ENCODE peak calls at places on chromosomes 5 and 9, in five cellular contexts. One of them, this sample, is unnamed.

GRCh38 chr5:106959447-106959846 is 711.3 kb downstream of the EFNA5 start:
- DNase-seq in choroid plexus epithelial cell: no peak
- DNase-seq in fibroblast of the aortic adventitia: no peak
- DNase-seq in GM06990: no peak
- DNase-seq in IMR-90: no peak
- DNase-seq in this sample: no peak

GRCh38 chr5:130994496-130995253 is 170.4 kb downstream of the HINT1 start:
- DNase-seq in IMR-90: no peak
- DNase-seq in fibroblast of the aortic adventitia: no peak
- DNase-seq in choroid plexus epithelial cell: no peak
- DNase-seq in GM06990: no peak
- DNase-seq in this sample: no peak

GRCh38 chr5:73104326-73104725 is 16.0 kb upstream of the TMEM171 start:
- DNase-seq in IMR-90: no peak
- DNase-seq in choroid plexus epithelial cell: no peak
- DNase-seq in GM06990: no peak
- DNase-seq in fibroblast of the aortic adventitia: no peak
- DNase-seq in this sample: no peak

GRCh38 chr5:173486826-173487225 is 129.6 kb downstream of the BOD1 start:
- DNase-seq in GM06990: no peak
- DNase-seq in choroid plexus epithelial cell: no peak
- DNase-seq in fibroblast of the aortic adventitia: peak; percentile 33
- DNase-seq in IMR-90: no peak
- DNase-seq in this sample: no peak

GRCh38 chr5:159504857-159505304 is 174.6 kb upstream of the IL12B start:
- DNase-seq in GM06990: no peak
- DNase-seq in choroid plexus epithelial cell: peak; percentile 86
- DNase-seq in IMR-90: peak; percentile 78
- DNase-seq in fibroblast of the aortic adventitia: peak; percentile 83
- DNase-seq in this sample: no peak

GRCh38 chr5:88979244-88979643 is 96.3 kb upstream of the MEF2C start:
- DNase-seq in fibroblast of the aortic adventitia: peak; percentile 41
- DNase-seq in GM06990: peak; percentile 18
- DNase-seq in choroid plexus epithelial cell: peak; percentile 65
- DNase-seq in IMR-90: peak; percentile 2
- DNase-seq in this sample: peak; percentile 54

GRCh38 chr5:168172718-168173045 is 118.8 kb upstream of the WWC1 start:
- DNase-seq in choroid plexus epithelial cell: no peak
- DNase-seq in fibroblast of the aortic adventitia: no peak
- DNase-seq in IMR-90: no peak
- DNase-seq in GM06990: no peak
- DNase-seq in this sample: no peak

GRCh38 chr9:133863193-133863592 is 125.0 kb upstream of the SARDH start:
- DNase-seq in GM06990: no peak
- DNase-seq in choroid plexus epithelial cell: no peak
- DNase-seq in fibroblast of the aortic adventitia: no peak
- DNase-seq in IMR-90: no peak
- DNase-seq in this sample: no peak

GRCh38 chr5:149392718-149393117 is 13.6 kb upstream of the IL17B start:
- DNase-seq in GM06990: no peak
- DNase-seq in fibroblast of the aortic adventitia: no peak
- DNase-seq in IMR-90: peak; percentile 87
- DNase-seq in choroid plexus epithelial cell: peak; percentile 83
- DNase-seq in this sample: no peak

GRCh38 chr9:133709716-133710571 is 28.2 kb downstream of the SARDH start:
- DNase-seq in fibroblast of the aortic adventitia: no peak
- DNase-seq in IMR-90: no peak
- DNase-seq in choroid plexus epithelial cell: no peak
- DNase-seq in GM06990: no peak
- DNase-seq in this sample: no peak

GRCh38 chr9:70618784-70619183 is 204.3 kb upstream of the KLF9 start:
- DNase-seq in choroid plexus epithelial cell: no peak
- DNase-seq in GM06990: no peak
- DNase-seq in IMR-90: no peak
- DNase-seq in fibroblast of the aortic adventitia: peak; percentile 47
- DNase-seq in this sample: no peak

GRCh38 chr5:174559566-174560090 is 164.8 kb upstream of the MSX2 start:
- DNase-seq in IMR-90: no peak
- DNase-seq in GM06990: no peak
- DNase-seq in choroid plexus epithelial cell: no peak
- DNase-seq in fibroblast of the aortic adventitia: no peak
- DNase-seq in this sample: no peak

GRCh38 chr9:96067004-96067403 is 191.5 kb downstream of the ERCC6L2 start:
- DNase-seq in fibroblast of the aortic adventitia: no peak
- DNase-seq in choroid plexus epithelial cell: peak; percentile 48
- DNase-seq in IMR-90: no peak
- DNase-seq in GM06990: no peak
- DNase-seq in this sample: no peak

GRCh38 chr5:150022681-150023080 is 22.1 kb downstream of the HMGXB3 start:
- DNase-seq in GM06990: no peak
- DNase-seq in fibroblast of the aortic adventitia: no peak
- DNase-seq in IMR-90: no peak
- DNase-seq in choroid plexus epithelial cell: no peak
- DNase-seq in this sample: no peak

GRCh38 chr9:126057869-126058467 is 268.7 kb upstream of the MVB12B start:
- DNase-seq in choroid plexus epithelial cell: no peak
- DNase-seq in GM06990: no peak
- DNase-seq in IMR-90: no peak
- DNase-seq in fibroblast of the aortic adventitia: no peak
- DNase-seq in this sample: no peak

GRCh38 chr9:30628915-30629564 is 1755.4 kb upstream of the ACO1 start:
- DNase-seq in choroid plexus epithelial cell: no peak
- DNase-seq in IMR-90: no peak
- DNase-seq in fibroblast of the aortic adventitia: no peak
- DNase-seq in GM06990: no peak
- DNase-seq in this sample: no peak

GRCh38 chr5:138654281-138654867 is 79.2 kb upstream of the HSPA9 start:
- DNase-seq in choroid plexus epithelial cell: peak; percentile 66
- DNase-seq in fibroblast of the aortic adventitia: no peak
- DNase-seq in GM06990: peak; percentile 59
- DNase-seq in IMR-90: peak; percentile 78
- DNase-seq in this sample: no peak

GRCh38 chr5:150458819-150459557 is 9.4 kb upstream of the RPS14 start:
- DNase-seq in GM06990: peak; percentile 78
- DNase-seq in IMR-90: peak; percentile 38
- DNase-seq in choroid plexus epithelial cell: peak; percentile 55
- DNase-seq in fibroblast of the aortic adventitia: peak; percentile 56
- DNase-seq in this sample: no peak

GRCh38 chr9:122158202-122158601 is 1.4 kb downstream of the NDUFA8 start:
- DNase-seq in fibroblast of the aortic adventitia: peak; percentile 52
- DNase-seq in IMR-90: peak; percentile 43
- DNase-seq in choroid plexus epithelial cell: peak; percentile 73
- DNase-seq in GM06990: peak; percentile 9
- DNase-seq in this sample: no peak

GRCh38 chr5:159844725-159845124 is 71.6 kb upstream of the ADRA1B start:
- DNase-seq in IMR-90: no peak
- DNase-seq in choroid plexus epithelial cell: no peak
- DNase-seq in fibroblast of the aortic adventitia: no peak
- DNase-seq in GM06990: no peak
- DNase-seq in this sample: no peak

GRCh38 chr9:112655633-112656032 is 62.3 kb downstream of the INIP start:
- DNase-seq in GM06990: no peak
- DNase-seq in choroid plexus epithelial cell: no peak
- DNase-seq in IMR-90: no peak
- DNase-seq in fibroblast of the aortic adventitia: no peak
- DNase-seq in this sample: no peak

GRCh38 chr5:33816791-33817190 is 75.0 kb downstream of the ADAMTS12 start:
- DNase-seq in fibroblast of the aortic adventitia: peak; percentile 51
- DNase-seq in GM06990: no peak
- DNase-seq in choroid plexus epithelial cell: peak; percentile 91
- DNase-seq in IMR-90: peak; percentile 75
- DNase-seq in this sample: no peak

GRCh38 chr5:67063055-67063454 is 133.5 kb downstream of the CD180 start:
- DNase-seq in choroid plexus epithelial cell: no peak
- DNase-seq in fibroblast of the aortic adventitia: no peak
- DNase-seq in IMR-90: no peak
- DNase-seq in GM06990: no peak
- DNase-seq in this sample: no peak

GRCh38 chr5:96780626-96781025 is 27.1 kb downstream of the ERAP1 start:
- DNase-seq in IMR-90: peak; percentile 22
- DNase-seq in choroid plexus epithelial cell: peak; percentile 59
- DNase-seq in fibroblast of the aortic adventitia: no peak
- DNase-seq in GM06990: no peak
- DNase-seq in this sample: no peak

GRCh38 chr9:113597390-113598241 is 134.1 kb downstream of the RGS3 start:
- DNase-seq in GM06990: no peak
- DNase-seq in IMR-90: no peak
- DNase-seq in fibroblast of the aortic adventitia: no peak
- DNase-seq in choroid plexus epithelial cell: no peak
- DNase-seq in this sample: no peak

GRCh38 chr9:21796768-21797167 is 5.7 kb upstream of the MTAP start:
- DNase-seq in choroid plexus epithelial cell: peak; percentile 53
- DNase-seq in GM06990: no peak
- DNase-seq in IMR-90: peak; percentile 76
- DNase-seq in fibroblast of the aortic adventitia: peak; percentile 47
- DNase-seq in this sample: no peak

GRCh38 chr9:115353681-115354080 is 235.7 kb upstream of the TNC start:
- DNase-seq in GM06990: no peak
- DNase-seq in fibroblast of the aortic adventitia: no peak
- DNase-seq in choroid plexus epithelial cell: no peak
- DNase-seq in IMR-90: peak; percentile 6
- DNase-seq in this sample: no peak

GRCh38 chr5:79136618-79137017 is 25.0 kb downstream of the BHMT start:
- DNase-seq in GM06990: no peak
- DNase-seq in fibroblast of the aortic adventitia: no peak
- DNase-seq in choroid plexus epithelial cell: no peak
- DNase-seq in IMR-90: no peak
- DNase-seq in this sample: no peak

GRCh38 chr5:79133657-79134451 is 22.2 kb downstream of the BHMT start:
- DNase-seq in fibroblast of the aortic adventitia: peak; percentile 94
- DNase-seq in choroid plexus epithelial cell: peak; percentile 90
- DNase-seq in GM06990: no peak
- DNase-seq in IMR-90: peak; percentile 88
- DNase-seq in this sample: peak; percentile 51

GRCh38 chr5:79135790-79136553 is 24.4 kb downstream of the BHMT start:
- DNase-seq in choroid plexus epithelial cell: no peak
- DNase-seq in GM06990: no peak
- DNase-seq in fibroblast of the aortic adventitia: no peak
- DNase-seq in IMR-90: no peak
- DNase-seq in this sample: no peak

GRCh38 chr5:79130781-79131180 is 19.2 kb downstream of the BHMT start:
- DNase-seq in GM06990: no peak
- DNase-seq in IMR-90: no peak
- DNase-seq in fibroblast of the aortic adventitia: no peak
- DNase-seq in choroid plexus epithelial cell: no peak
- DNase-seq in this sample: no peak

DNA sequence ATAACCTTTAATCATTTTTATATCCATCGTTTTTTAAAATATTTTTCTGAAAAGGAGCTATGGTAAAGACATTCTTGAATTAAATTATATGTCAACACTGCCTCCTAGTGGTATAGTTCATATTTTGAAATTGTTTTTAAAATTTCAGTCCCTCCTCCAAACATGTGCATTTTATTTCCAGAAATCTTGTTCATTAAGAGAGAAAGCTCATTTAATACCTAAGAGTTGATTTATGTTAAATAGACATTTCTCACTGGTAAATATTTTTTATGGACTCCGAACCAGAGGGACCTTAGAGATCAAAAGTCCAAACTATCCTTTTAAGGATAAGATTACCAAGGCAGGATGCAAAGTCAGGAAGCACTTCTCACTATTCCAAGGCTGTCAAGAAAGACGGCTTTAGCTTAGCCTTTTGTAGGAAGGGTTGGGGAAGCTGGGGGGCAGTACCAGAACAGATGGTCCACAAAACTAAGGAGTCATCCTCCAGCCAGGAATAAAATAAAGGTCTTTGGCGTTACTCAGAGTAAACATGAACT is 21.6 kb downstream of the BHMT start:
- DNase-seq in choroid plexus epithelial cell: peak; percentile 74
- DNase-seq in GM06990: no peak
- DNase-seq in IMR-90: peak; percentile 61
- DNase-seq in fibroblast of the aortic adventitia: peak; percentile 80
- DNase-seq in this sample: no peak
- TF ChIP-seq CTCF in choroid plexus epithelial cell: no peak
- TF ChIP-seq CTCF in GM06990: no peak
- TF ChIP-seq CTCF in IMR-90: peak; percentile 59
- TF ChIP-seq CTCF in fibroblast of the aortic adventitia: peak; percentile 15
- TF ChIP-seq CTCF in this sample: no peak

GRCh38 chr9:129336130-129336528 is 158.1 kb upstream of the IER5L start:
- DNase-seq in fibroblast of the aortic adventitia: peak; percentile 88
- DNase-seq in choroid plexus epithelial cell: peak; percentile 89
- DNase-seq in GM06990: no peak
- DNase-seq in IMR-90: peak; percentile 46
- DNase-seq in this sample: no peak
- H3K4me3 ChIP-seq in fibroblast of the aortic adventitia: no peak overlapping the region
- H3K4me3 ChIP-seq in choroid plexus epithelial cell: no peak overlapping the region
- H3K4me3 ChIP-seq in GM06990: no peak overlapping the region
- H3K4me3 ChIP-seq in IMR-90: no peak overlapping the region
- H3K4me3 ChIP-seq in this sample: peak overlapping the region; percentile 18

GRCh38 chr5:10364186-10364689 is 10.7 kb downstream of the MARCHF6 start:
- DNase-seq in fibroblast of the aortic adventitia: no peak
- DNase-seq in GM06990: no peak
- DNase-seq in IMR-90: no peak
- DNase-seq in choroid plexus epithelial cell: no peak
- DNase-seq in this sample: no peak
- TF ChIP-seq CTCF in fibroblast of the aortic adventitia: no peak
- TF ChIP-seq CTCF in GM06990: peak; percentile 41
- TF ChIP-seq CTCF in IMR-90: peak; percentile 24
- TF ChIP-seq CTCF in choroid plexus epithelial cell: peak; percentile 27
- TF ChIP-seq CTCF in this sample: peak; percentile 30

DNA sequence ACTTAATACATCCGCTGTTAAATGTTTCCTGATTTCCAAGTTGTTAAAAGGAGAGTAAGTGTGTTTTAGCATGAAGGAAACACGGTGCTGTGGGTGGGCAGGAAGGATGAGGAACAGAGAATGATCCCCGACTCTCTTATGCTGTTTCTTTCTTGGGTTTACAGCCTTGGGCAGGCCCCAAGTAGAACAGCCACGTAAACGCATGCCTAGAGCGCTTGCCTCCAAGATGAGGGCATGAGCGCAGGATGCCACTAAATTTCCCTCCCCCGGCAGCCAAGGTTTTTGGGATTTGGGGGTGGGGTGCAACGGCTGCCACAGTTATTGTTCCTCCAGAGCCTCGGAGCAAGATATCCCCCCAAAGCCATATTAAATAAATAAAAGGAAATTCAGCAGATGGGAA is 10.1 kb upstream of the DELE1 start:
- DNase-seq in IMR-90: no peak
- DNase-seq in fibroblast of the aortic adventitia: no peak
- DNase-seq in GM06990: no peak
- DNase-seq in choroid plexus epithelial cell: no peak
- DNase-seq in this sample: no peak
- H3K4me3 ChIP-seq in IMR-90: no peak overlapping the region
- H3K4me3 ChIP-seq in fibroblast of the aortic adventitia: no peak overlapping the region
- H3K4me3 ChIP-seq in GM06990: no peak overlapping the region
- H3K4me3 ChIP-seq in choroid plexus epithelial cell: no peak overlapping the region
- H3K4me3 ChIP-seq in this sample: peak overlapping the region; percentile 18